ENCODE peak calls at places on chromosomes 6 and 20, in six cellular contexts. One of them, this sample, is unnamed.

GRCh38 chr6:155782320-155782730 is 326.7 kb upstream of the NOX3 start:
- DNase-seq in right atrium auricular region: no peak
- DNase-seq in heart right ventricle: no peak
- DNase-seq in kidney: no peak
- DNase-seq in NB4: no peak
- DNase-seq in mucosa of descending colon: peak
- DNase-seq in this sample: no peak

GRCh38 chr20:42274977-42275376 is 656.8 kb upstream of the CHD6 start:
- DNase-seq in heart right ventricle: no peak
- DNase-seq in right atrium auricular region: no peak
- DNase-seq in NB4: no peak
- DNase-seq in kidney: no peak
- DNase-seq in mucosa of descending colon: no peak
- DNase-seq in this sample: no peak

GRCh38 chr6:13163161-13163944 is 165.0 kb downstream of the TBC1D7 start:
- DNase-seq in mucosa of descending colon: no peak
- DNase-seq in heart right ventricle: no peak
- DNase-seq in NB4: peak
- DNase-seq in kidney: no peak
- DNase-seq in right atrium auricular region: no peak
- DNase-seq in this sample: no peak

GRCh38 chr6:144415014-144415413 is 129.9 kb downstream of the UTRN start:
- DNase-seq in kidney: no peak
- DNase-seq in right atrium auricular region: no peak
- DNase-seq in heart right ventricle: no peak
- DNase-seq in NB4: no peak
- DNase-seq in mucosa of descending colon: no peak
- DNase-seq in this sample: no peak

GRCh38 chr20:62832212-62832922 is 15.5 kb downstream of the COL9A3 start:
- DNase-seq in kidney: peak
- DNase-seq in heart right ventricle: peak
- DNase-seq in right atrium auricular region: no peak
- DNase-seq in NB4: peak
- DNase-seq in mucosa of descending colon: peak
- DNase-seq in this sample: peak

GRCh38 chr6:153872946-153873345 is 166.1 kb upstream of the OPRM1 start:
- DNase-seq in NB4: no peak
- DNase-seq in mucosa of descending colon: no peak
- DNase-seq in heart right ventricle: no peak
- DNase-seq in right atrium auricular region: no peak
- DNase-seq in kidney: no peak
- DNase-seq in this sample: no peak

GRCh38 chr20:6122873-6123649 is at the start of gene FERMT1:
- DNase-seq in right atrium auricular region: no peak
- DNase-seq in NB4: peak
- DNase-seq in mucosa of descending colon: peak
- DNase-seq in heart right ventricle: peak
- DNase-seq in kidney: peak
- DNase-seq in this sample: no peak

GRCh38 chr6:19860235-19860877 is 23.2 kb downstream of the ID4 start:
- DNase-seq in heart right ventricle: no peak
- DNase-seq in mucosa of descending colon: peak
- DNase-seq in NB4: no peak
- DNase-seq in kidney: no peak
- DNase-seq in right atrium auricular region: no peak
- DNase-seq in this sample: no peak

GRCh38 chr6:19851273-19852089 is 14.3 kb downstream of the ID4 start:
- DNase-seq in heart right ventricle: no peak
- DNase-seq in right atrium auricular region: no peak
- DNase-seq in kidney: no peak
- DNase-seq in mucosa of descending colon: peak
- DNase-seq in NB4: peak
- DNase-seq in this sample: no peak

GRCh38 chr6:42217523-42218367 is at the start of gene MRPS10:
- DNase-seq in mucosa of descending colon: peak
- DNase-seq in kidney: peak
- DNase-seq in right atrium auricular region: peak
- DNase-seq in NB4: peak
- DNase-seq in heart right ventricle: peak
- DNase-seq in this sample: peak

GRCh38 chr20:59403261-59403961 is 103.0 kb downstream of the EDN3 start:
- DNase-seq in right atrium auricular region: no peak
- DNase-seq in NB4: peak
- DNase-seq in mucosa of descending colon: peak
- DNase-seq in kidney: no peak
- DNase-seq in heart right ventricle: peak
- DNase-seq in this sample: no peak

GRCh38 chr6:167722634-167723309 is 103.9 kb upstream of the AFDN start:
- DNase-seq in NB4: no peak
- DNase-seq in heart right ventricle: no peak
- DNase-seq in right atrium auricular region: peak
- DNase-seq in kidney: no peak
- DNase-seq in mucosa of descending colon: no peak
- DNase-seq in this sample: no peak

GRCh38 chr6:26501482-26501986 is 1.4 kb downstream of the BTN1A1 start:
- DNase-seq in kidney: peak
- DNase-seq in mucosa of descending colon: peak
- DNase-seq in NB4: no peak
- DNase-seq in right atrium auricular region: no peak
- DNase-seq in heart right ventricle: peak
- DNase-seq in this sample: no peak

GRCh38 chr6:41536884-41537347 is 9.3 kb upstream of the FOXP4 start:
- DNase-seq in kidney: peak
- DNase-seq in mucosa of descending colon: peak
- DNase-seq in heart right ventricle: peak
- DNase-seq in NB4: peak
- DNase-seq in right atrium auricular region: no peak
- DNase-seq in this sample: no peak

GRCh38 chr6:32129297-32130088 is 595 bp downstream of the FKBPL start:
- DNase-seq in NB4: no peak
- DNase-seq in right atrium auricular region: peak
- DNase-seq in mucosa of descending colon: no peak
- DNase-seq in kidney: no peak
- DNase-seq in heart right ventricle: no peak
- DNase-seq in this sample: no peak

GRCh38 chr6:1623769-1624070 is 14.0 kb downstream of the FOXC1 start:
- DNase-seq in NB4: no peak
- DNase-seq in right atrium auricular region: no peak
- DNase-seq in heart right ventricle: no peak
- DNase-seq in kidney: no peak
- DNase-seq in mucosa of descending colon: no peak
- DNase-seq in this sample: no peak
- H3K4me3 ChIP-seq in NB4: no peak
- H3K4me3 ChIP-seq in right atrium auricular region: peak
- H3K4me3 ChIP-seq in heart right ventricle: no peak
- H3K4me3 ChIP-seq in kidney: no peak
- H3K4me3 ChIP-seq in mucosa of descending colon: no peak
- H3K4me3 ChIP-seq in this sample: peak

DNA sequence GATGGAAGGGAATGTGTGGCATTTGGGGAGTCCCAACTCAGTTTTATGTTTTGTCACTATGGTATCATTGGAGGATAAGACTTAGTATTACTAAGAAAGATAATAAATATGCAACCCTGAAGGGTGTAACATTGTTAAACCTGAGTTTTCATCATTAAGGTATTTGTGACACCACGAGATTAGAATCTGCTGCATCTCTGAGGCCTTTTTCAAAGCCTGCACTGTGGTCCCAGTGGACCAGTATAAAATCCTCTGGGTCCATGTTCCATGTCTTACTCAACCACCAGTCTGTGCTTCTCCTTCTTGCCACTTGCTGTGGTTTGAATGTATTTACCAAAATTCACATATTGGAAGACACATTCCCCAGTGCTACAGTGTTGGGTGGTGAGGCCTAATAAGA is 130.6 kb downstream of the TBX18 start:
- DNase-seq in kidney: no peak
- DNase-seq in heart right ventricle: no peak
- DNase-seq in right atrium auricular region: no peak
- DNase-seq in NB4: no peak
- DNase-seq in mucosa of descending colon: no peak
- DNase-seq in this sample: no peak
- H3K4me3 ChIP-seq in kidney: no peak
- H3K4me3 ChIP-seq in heart right ventricle: no peak
- H3K4me3 ChIP-seq in right atrium auricular region: no peak
- H3K4me3 ChIP-seq in NB4: no peak
- H3K4me3 ChIP-seq in mucosa of descending colon: no peak
- H3K4me3 ChIP-seq in this sample: no peak

DNA sequence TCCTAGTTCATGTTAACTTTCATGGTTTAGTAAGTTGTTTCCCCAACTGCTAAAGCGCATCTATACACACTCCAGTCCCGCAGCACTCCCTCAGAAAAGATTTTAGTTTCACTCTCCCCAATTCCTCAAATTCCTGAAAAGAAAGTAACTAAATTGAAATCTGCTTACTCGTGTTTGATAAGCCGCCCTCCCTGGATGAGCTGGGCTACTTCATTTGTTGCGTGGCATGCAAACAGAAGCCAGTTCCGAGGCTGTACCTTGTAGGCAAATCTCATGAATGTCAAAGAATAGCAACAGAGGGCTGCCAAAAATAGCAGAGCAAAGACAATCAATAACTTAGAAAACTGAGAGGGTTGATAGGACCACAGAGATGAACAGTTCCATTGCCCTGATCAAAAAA is 16.9 kb downstream of the MPC1 start:
- DNase-seq in heart right ventricle: no peak
- DNase-seq in right atrium auricular region: no peak
- DNase-seq in NB4: no peak
- DNase-seq in kidney: no peak
- DNase-seq in mucosa of descending colon: no peak
- DNase-seq in this sample: no peak
- H3K4me3 ChIP-seq in heart right ventricle: no peak
- H3K4me3 ChIP-seq in right atrium auricular region: no peak
- H3K4me3 ChIP-seq in NB4: no peak
- H3K4me3 ChIP-seq in kidney: no peak
- H3K4me3 ChIP-seq in mucosa of descending colon: no peak
- H3K4me3 ChIP-seq in this sample: no peak

GRCh38 chr6:161117329-161117707 is 125.7 kb downstream of the MAP3K4 start:
- DNase-seq in heart right ventricle: no peak
- DNase-seq in mucosa of descending colon: no peak
- DNase-seq in NB4: no peak
- DNase-seq in right atrium auricular region: no peak
- DNase-seq in kidney: no peak
- DNase-seq in this sample: no peak

GRCh38 chr6:161115468-161115867 is 123.9 kb downstream of the MAP3K4 start:
- DNase-seq in NB4: no peak
- DNase-seq in mucosa of descending colon: no peak
- DNase-seq in kidney: no peak
- DNase-seq in right atrium auricular region: no peak
- DNase-seq in heart right ventricle: no peak
- DNase-seq in this sample: no peak

GRCh38 chr6:161116554-161117328 is 125.2 kb downstream of the MAP3K4 start:
- DNase-seq in right atrium auricular region: no peak
- DNase-seq in kidney: no peak
- DNase-seq in mucosa of descending colon: no peak
- DNase-seq in NB4: no peak
- DNase-seq in heart right ventricle: no peak
- DNase-seq in this sample: no peak

GRCh38 chr6:161117942-161118341 is 126.4 kb downstream of the MAP3K4 start:
- DNase-seq in NB4: no peak
- DNase-seq in kidney: no peak
- DNase-seq in mucosa of descending colon: no peak
- DNase-seq in right atrium auricular region: no peak
- DNase-seq in heart right ventricle: no peak
- DNase-seq in this sample: no peak
- H3K4me3 ChIP-seq in NB4: no peak
- H3K4me3 ChIP-seq in kidney: no peak
- H3K4me3 ChIP-seq in mucosa of descending colon: no peak
- H3K4me3 ChIP-seq in right atrium auricular region: no peak
- H3K4me3 ChIP-seq in heart right ventricle: no peak
- H3K4me3 ChIP-seq in this sample: no peak

GRCh38 chr6:95094751-95095150 is 482.6 kb upstream of the MANEA start:
- DNase-seq in right atrium auricular region: no peak
- DNase-seq in kidney: no peak
- DNase-seq in heart right ventricle: no peak
- DNase-seq in mucosa of descending colon: no peak
- DNase-seq in NB4: no peak
- DNase-seq in this sample: no peak
- H3K4me3 ChIP-seq in right atrium auricular region: no peak
- H3K4me3 ChIP-seq in kidney: no peak
- H3K4me3 ChIP-seq in heart right ventricle: no peak
- H3K4me3 ChIP-seq in mucosa of descending colon: no peak
- H3K4me3 ChIP-seq in NB4: no peak
- H3K4me3 ChIP-seq in this sample: no peak

GRCh38 chr6:43750622-43751021 is 19.4 kb upstream of the VEGFA start:
- DNase-seq in right atrium auricular region: no peak
- DNase-seq in kidney: no peak
- DNase-seq in heart right ventricle: no peak
- DNase-seq in mucosa of descending colon: no peak
- DNase-seq in NB4: no peak
- DNase-seq in this sample: no peak
- H3K4me3 ChIP-seq in right atrium auricular region: no peak
- H3K4me3 ChIP-seq in kidney: no peak
- H3K4me3 ChIP-seq in heart right ventricle: no peak
- H3K4me3 ChIP-seq in mucosa of descending colon: no peak
- H3K4me3 ChIP-seq in NB4: no peak
- H3K4me3 ChIP-seq in this sample: no peak

This sample was measured in coronary artery.